ENCODE peak calls at places on chromosome 3, in five cellular contexts. One of them, this sample, is unnamed.

GRCh38 chr3:59798372-59799086 is 748.7 kb upstream of the CFAP20DC start:
- DNase-seq in sciatic nerve: no peak
- DNase-seq in NCI-H2029 treated with DMSO at 0.1 percent for 48 hours: no peak
- DNase-seq in activated naive CD4-positive, alpha-beta T cell treated with anti-CD3 and anti-CD28 coated beads, Interleukin-2, amount 50 U/mL, for 72 hours: no peak
- DNase-seq in endothelial cell of umbilical vein: no peak
- DNase-seq in this sample: no peak

GRCh38 chr3:76866729-76867461 is 173.0 kb upstream of the ROBO2 start:
- DNase-seq in sciatic nerve: no peak
- DNase-seq in NCI-H2029 treated with DMSO at 0.1 percent for 48 hours: no peak
- DNase-seq in activated naive CD4-positive, alpha-beta T cell treated with anti-CD3 and anti-CD28 coated beads, Interleukin-2, amount 50 U/mL, for 72 hours: no peak
- DNase-seq in endothelial cell of umbilical vein: no peak
- DNase-seq in this sample: no peak

GRCh38 chr3:27666708-27667107 is 55.4 kb downstream of the EOMES start:
- DNase-seq in sciatic nerve: peak
- DNase-seq in NCI-H2029 treated with DMSO at 0.1 percent for 48 hours: no peak
- DNase-seq in activated naive CD4-positive, alpha-beta T cell treated with anti-CD3 and anti-CD28 coated beads, Interleukin-2, amount 50 U/mL, for 72 hours: no peak
- DNase-seq in endothelial cell of umbilical vein: no peak
- DNase-seq in this sample: peak

GRCh38 chr3:74630602-74631001 is 16.1 kb upstream of the CNTN3 start:
- DNase-seq in sciatic nerve: no peak
- DNase-seq in NCI-H2029 treated with DMSO at 0.1 percent for 48 hours: no peak
- DNase-seq in activated naive CD4-positive, alpha-beta T cell treated with anti-CD3 and anti-CD28 coated beads, Interleukin-2, amount 50 U/mL, for 72 hours: no peak
- DNase-seq in endothelial cell of umbilical vein: no peak
- DNase-seq in this sample: peak

GRCh38 chr3:195196266-195196665 is 74.7 kb downstream of the XXYLT1 start:
- DNase-seq in sciatic nerve: no peak
- DNase-seq in NCI-H2029 treated with DMSO at 0.1 percent for 48 hours: no peak
- DNase-seq in activated naive CD4-positive, alpha-beta T cell treated with anti-CD3 and anti-CD28 coated beads, Interleukin-2, amount 50 U/mL, for 72 hours: no peak
- DNase-seq in endothelial cell of umbilical vein: peak
- DNase-seq in this sample: no peak

GRCh38 chr3:108093616-108094015 is 2.8 kb upstream of the CD47 start:
- DNase-seq in sciatic nerve: no peak
- DNase-seq in NCI-H2029 treated with DMSO at 0.1 percent for 48 hours: no peak
- DNase-seq in activated naive CD4-positive, alpha-beta T cell treated with anti-CD3 and anti-CD28 coated beads, Interleukin-2, amount 50 U/mL, for 72 hours: no peak
- DNase-seq in endothelial cell of umbilical vein: no peak
- DNase-seq in this sample: no peak

GRCh38 chr3:185280572-185281365 is 26.9 kb upstream of the EHHADH start:
- DNase-seq in sciatic nerve: no peak
- DNase-seq in NCI-H2029 treated with DMSO at 0.1 percent for 48 hours: peak
- DNase-seq in activated naive CD4-positive, alpha-beta T cell treated with anti-CD3 and anti-CD28 coated beads, Interleukin-2, amount 50 U/mL, for 72 hours: no peak
- DNase-seq in endothelial cell of umbilical vein: peak
- DNase-seq in this sample: peak

GRCh38 chr3:182323898-182324297 is 469.4 kb upstream of the ATP11B start:
- DNase-seq in sciatic nerve: no peak
- DNase-seq in NCI-H2029 treated with DMSO at 0.1 percent for 48 hours: no peak
- DNase-seq in activated naive CD4-positive, alpha-beta T cell treated with anti-CD3 and anti-CD28 coated beads, Interleukin-2, amount 50 U/mL, for 72 hours: no peak
- DNase-seq in endothelial cell of umbilical vein: no peak
- DNase-seq in this sample: no peak

GRCh38 chr3:195748661-195749060 is 27.9 kb downstream of the MUC20 start:
- DNase-seq in sciatic nerve: no peak
- DNase-seq in NCI-H2029 treated with DMSO at 0.1 percent for 48 hours: no peak
- DNase-seq in activated naive CD4-positive, alpha-beta T cell treated with anti-CD3 and anti-CD28 coated beads, Interleukin-2, amount 50 U/mL, for 72 hours: no peak
- DNase-seq in endothelial cell of umbilical vein: no peak
- DNase-seq in this sample: no peak

GRCh38 chr3:186219211-186219638 is 110.3 kb upstream of the ETV5 start:
- DNase-seq in sciatic nerve: no peak
- DNase-seq in NCI-H2029 treated with DMSO at 0.1 percent for 48 hours: no peak
- DNase-seq in activated naive CD4-positive, alpha-beta T cell treated with anti-CD3 and anti-CD28 coated beads, Interleukin-2, amount 50 U/mL, for 72 hours: no peak
- DNase-seq in endothelial cell of umbilical vein: no peak
- DNase-seq in this sample: no peak

GRCh38 chr3:126394977-126395321 is 240 bp downstream of the CFAP100 start:
- DNase-seq in sciatic nerve: no peak
- DNase-seq in NCI-H2029 treated with DMSO at 0.1 percent for 48 hours: no peak
- DNase-seq in activated naive CD4-positive, alpha-beta T cell treated with anti-CD3 and anti-CD28 coated beads, Interleukin-2, amount 50 U/mL, for 72 hours: peak
- DNase-seq in endothelial cell of umbilical vein: no peak
- DNase-seq in this sample: no peak

GRCh38 chr3:47645551-47645950 is 66.9 kb upstream of the CSPG5 start:
- DNase-seq in sciatic nerve: no peak
- DNase-seq in NCI-H2029 treated with DMSO at 0.1 percent for 48 hours: no peak
- DNase-seq in activated naive CD4-positive, alpha-beta T cell treated with anti-CD3 and anti-CD28 coated beads, Interleukin-2, amount 50 U/mL, for 72 hours: no peak
- DNase-seq in endothelial cell of umbilical vein: no peak
- DNase-seq in this sample: no peak

GRCh38 chr3:170055209-170055608 is 17.4 kb downstream of the GPR160 start:
- DNase-seq in sciatic nerve: no peak
- DNase-seq in NCI-H2029 treated with DMSO at 0.1 percent for 48 hours: no peak
- DNase-seq in activated naive CD4-positive, alpha-beta T cell treated with anti-CD3 and anti-CD28 coated beads, Interleukin-2, amount 50 U/mL, for 72 hours: no peak
- DNase-seq in endothelial cell of umbilical vein: no peak
- DNase-seq in this sample: no peak

GRCh38 chr3:27356976-27357375 is 12.2 kb downstream of the NEK10 start:
- DNase-seq in sciatic nerve: no peak
- DNase-seq in NCI-H2029 treated with DMSO at 0.1 percent for 48 hours: no peak
- DNase-seq in activated naive CD4-positive, alpha-beta T cell treated with anti-CD3 and anti-CD28 coated beads, Interleukin-2, amount 50 U/mL, for 72 hours: no peak
- DNase-seq in endothelial cell of umbilical vein: no peak
- DNase-seq in this sample: no peak